ENCODE peak calls at places on chromosomes 5 and 9, in eight cellular contexts. E is tibial artery, B is thoracic aorta, W is neuronal stem cell, S is pancreas, P is sigmoid colon, L is A549, U is Panc1. M is an unnamed sample. For H3K4me1 and H3K9me3, the result is how much of the 10 kb centered on the place peaks cover.

GRCh38 chr5:169753795-169754194 is 116.7 kb downstream of the DOCK2 start:
- DNase-seq in E (no peak), B (no peak), W (no peak), S (no peak), P (no peak), L (no peak), U (no peak), M (no peak)

GRCh38 chr5:71587709-71588532 is 781 bp downstream of the MCCC2 start:
- DNase-seq in E (no peak), B (no peak), W (no peak), S (no peak), P (no peak), L (no peak), U (no peak), M (no peak)

GRCh38 chr9:129140397-129141065 is 29.3 kb downstream of the PTPA start:
- DNase-seq in E (no peak), B (no peak), W (no peak), S (peak), P (peak), L (no peak), U (no peak), M (peak)

GRCh38 chr5:77033338-77033737 is 3.1 kb downstream of the AGGF1 start:
- DNase-seq in E (no peak), B (no peak), W (no peak), S (no peak), P (no peak), L (no peak), U (no peak), M (no peak)

GRCh38 chr5:111707624-111708165 is 49.3 kb downstream of the NREP start:
- DNase-seq in E (no peak), B (no peak), W (no peak), S (no peak), P (no peak), L (no peak), U (no peak), M (no peak)

GRCh38 chr5:175516933-175517823 is 38.8 kb downstream of the SFXN1 start:
- DNase-seq in E (no peak), B (no peak), W (no peak), S (no peak), P (no peak), L (no peak), U (no peak), M (no peak)

GRCh38 chr9:84154320-84154719 is 173.7 kb downstream of the RMI1 start:
- DNase-seq in E (no peak), B (no peak), W (no peak), S (no peak), P (no peak), L (no peak), U (no peak), M (no peak)

GRCh38 chr5:37308796-37309195 is 59.6 kb upstream of the CPLANE1 start:
- DNase-seq in E (no peak), B (no peak), W (no peak), S (no peak), P (no peak), L (no peak), U (no peak), M (no peak)

GRCh38 chr5:83957188-83957587 is 236.5 kb upstream of the HAPLN1 start:
- DNase-seq in E (no peak), B (no peak), W (no peak), S (no peak), P (no peak), L (no peak), U (no peak), M (no peak)

GRCh38 chr5:95410269-95410668 is 19.1 kb downstream of the FAM81B start:
- DNase-seq in E (no peak), B (no peak), W (no peak), S (peak), P (no peak), L (no peak), U (no peak), M (no peak)

GRCh38 chr5:80399553-80400239 is 8.2 kb upstream of the ZFYVE16 start:
- DNase-seq in E (no peak), B (no peak), W (no peak), S (no peak), P (no peak), L (peak), U (peak), M (no peak)

GRCh38 chr5:122743231-122743630 is 31.6 kb upstream of the SNX2 start:
- DNase-seq in E (no peak), B (no peak), W (no peak), S (no peak), P (no peak), L (no peak), U (no peak), M (no peak)

GRCh38 chr9:101705135-101705661 is 33.2 kb downstream of the GRIN3A start:
- DNase-seq in E (no peak), B (no peak), W (peak), S (peak), P (no peak), L (no peak), U (no peak), M (no peak)

GRCh38 chr5:104569621-104570020 is 1007.0 kb upstream of the NUDT12 start:
- DNase-seq in E (no peak), B (no peak), W (no peak), S (no peak), P (no peak), L (no peak), U (no peak), M (peak)

GRCh38 chr5:82348749-82349148 is 70.6 kb upstream of the RPS23 start:
- DNase-seq in E (peak), B (no peak), W (no peak), S (no peak), P (no peak), L (no peak), U (no peak), M (peak)

GRCh38 chr5:177447066-177447610 is 524 bp downstream of the PRR7 start:
- DNase-seq in E (no peak), B (no peak), W (peak), S (peak), P (no peak), L (peak), U (no peak), M (peak)

GRCh38 chr5:179306191-179307005 is 38.9 kb downstream of the ADAMTS2 start:
- DNase-seq in E (peak), B (no peak), W (no peak), S (no peak), P (peak), L (no peak), U (no peak), M (no peak)

GRCh38 chr9:36074870-36075532 is 38.3 kb downstream of the RECK start:
- DNase-seq in E (peak), B (peak), W (no peak), S (peak), P (peak), L (no peak), U (no peak), M (peak)

GRCh38 chr5:157266286-157267007 is 524 bp downstream of the CYFIP2 start:
- DNase-seq in E (no peak), B (no peak), W (peak), S (peak), P (no peak), L (peak), U (no peak), M (no peak)

GRCh38 chr9:78745331-78745730 is 448.4 kb downstream of the PSAT1 start:
- DNase-seq in E (no peak), B (no peak), W (no peak), S (no peak), P (no peak), L (no peak), U (no peak), M (no peak)

GRCh38 chr5:19795218-19795617 is 192.8 kb downstream of the CDH18 start:
- DNase-seq in E (no peak), B (no peak), W (no peak), S (no peak), P (no peak), L (no peak), U (peak), M (peak)

GRCh38 chr9:5920860-5921328 is 30.2 kb downstream of the MLANA start:
- DNase-seq in E (no peak), B (no peak), W (no peak), S (no peak), P (no peak), L (no peak), U (no peak), M (no peak)

GRCh38 chr5:146560205-146560812 is 44.3 kb upstream of the GPR151 start:
- DNase-seq in E (no peak), B (no peak), W (no peak), S (peak), P (no peak), L (no peak), U (no peak), M (peak)

GRCh38 chr5:180290568-180291233 is 1.2 kb downstream of the MAPK9 start:
- DNase-seq in E (no peak), B (no peak), W (no peak), S (peak), P (no peak), L (no peak), U (no peak), M (no peak)

GRCh38 chr9:14769235-14769580 is 46.7 kb upstream of the CER1 start:
- DNase-seq in E (no peak), B (no peak), W (peak), S (no peak), P (no peak), L (no peak), U (peak), M (no peak)

GRCh38 chr5:72523960-72524582 is 16.9 kb upstream of the ZNF366 start:
- DNase-seq in E (no peak), B (no peak), W (no peak), S (no peak), P (no peak), L (no peak), U (peak), M (peak)

GRCh38 chr5:79973511-79973910 is 17.6 kb downstream of the MTX3 start:
- DNase-seq in E (no peak), B (no peak), W (peak), S (no peak), P (no peak), L (no peak), U (no peak), M (peak)

GRCh38 chr5:45695680-45696093 is 493 bp downstream of the HCN1 start:
- DNase-seq in E (no peak), B (no peak), W (no peak), S (peak), P (no peak), L (no peak), U (no peak), M (no peak)

GRCh38 chr9:133460405-133461175 is 812 bp downstream of the CACFD1 start:
- DNase-seq in E (peak), B (no peak), W (peak), S (peak), P (peak), L (peak), U (no peak), M (peak)

GRCh38 chr5:124456244-124456643 is 290.2 kb downstream of the ZNF608 start:
- DNase-seq in E (no peak), B (no peak), W (no peak), S (no peak), P (no peak), L (no peak), U (no peak), M (no peak)

GRCh38 chr5:32745317-32745716 is 34.2 kb downstream of the NPR3 start:
- DNase-seq in E (no peak), B (no peak), W (no peak), S (no peak), P (no peak), L (no peak), U (no peak), M (no peak)

GRCh38 chr5:133225671-133226152 is 173.9 kb downstream of the HSPA4 start:
- DNase-seq in E (no peak), B (no peak), W (no peak), S (peak), P (peak), L (peak), U (no peak), M (no peak)

GRCh38 chr9:34974664-34975063 is 14.9 kb upstream of the DNAJB5 start:
- DNase-seq in E (no peak), B (no peak), W (no peak), S (no peak), P (no peak), L (no peak), U (no peak), M (no peak)

GRCh38 chr5:116174111-116174510 is 89.3 kb downstream of the COMMD10 start:
- DNase-seq in E (no peak), B (no peak), W (no peak), S (no peak), P (no peak), L (no peak), U (no peak), M (no peak)

GRCh38 chr9:26228273-26228672 is 550.0 kb upstream of the TUSC1 start:
- DNase-seq in E (no peak), B (no peak), W (no peak), S (no peak), P (no peak), L (no peak), U (no peak), M (no peak)

GRCh38 chr9:68610016-68610415 is 69.3 kb upstream of the TMEM252 start:
- DNase-seq in E (no peak), B (no peak), W (no peak), S (no peak), P (no peak), L (no peak), U (no peak), M (no peak)

GRCh38 chr5:159802661-159803060 is 113.6 kb upstream of the ADRA1B start:
- DNase-seq in E (no peak), B (no peak), W (no peak), S (no peak), P (no peak), L (no peak), U (no peak), M (no peak)
- H3K4me1 ChIP-seq in E (under half), B (under half), W (under half), S (under half), P (under half), L (under half), U (under half), M (under half)

DNA sequence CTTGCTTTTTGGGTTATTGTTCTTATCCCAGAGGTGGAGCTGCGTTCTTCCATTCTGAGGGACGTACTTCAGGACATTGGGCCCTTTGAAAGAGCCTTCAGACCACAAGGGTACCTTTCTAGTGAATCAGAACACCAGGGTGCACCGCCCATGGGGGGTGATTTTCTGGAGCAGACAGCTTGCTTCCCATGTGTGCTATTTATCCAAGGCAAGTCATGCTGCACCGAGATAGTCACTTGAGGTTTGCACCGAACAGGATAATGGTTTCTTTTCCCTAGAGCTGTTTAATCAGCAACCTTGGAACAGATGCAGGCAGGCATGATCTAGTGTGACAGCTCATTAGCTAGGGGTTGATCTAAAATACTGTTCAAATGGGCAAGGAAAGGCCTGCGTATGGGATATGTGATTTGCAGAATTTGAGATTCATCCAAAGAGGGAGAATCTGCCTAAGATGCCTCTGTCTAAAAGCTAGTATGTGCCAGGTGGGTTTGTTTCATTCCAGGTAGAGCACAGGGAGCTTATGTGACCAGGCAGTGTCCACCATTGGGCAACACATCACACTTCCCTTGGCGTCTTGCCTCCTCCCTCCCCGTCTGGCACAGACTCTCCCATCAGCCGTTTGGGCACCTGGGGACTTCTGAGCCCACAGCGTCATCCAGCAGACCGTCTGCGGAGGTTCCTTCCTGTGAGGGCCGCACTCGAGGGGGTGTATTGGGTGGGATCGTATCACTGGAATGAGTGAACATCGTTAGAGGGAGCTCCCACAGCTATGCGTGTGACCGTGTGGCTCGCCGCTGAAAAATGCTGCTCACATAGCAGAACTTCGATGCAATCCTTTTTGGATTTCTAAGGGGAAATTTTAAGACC is 23.0 kb downstream of the ABL1 start:
- DNase-seq in E (peak), B (peak), W (no peak), S (no peak), P (peak), L (no peak), U (no peak), M (no peak)
- H3K27ac ChIP-seq in E (peak), B (peak), W (no peak), S (no peak), P (peak), L (no peak), U (no peak), M (peak)

GRCh38 chr5:141186897-141187512 is at the start of gene PCDHB9:
- DNase-seq in E (no peak), B (no peak), W (no peak), S (no peak), P (no peak), L (no peak), U (no peak), M (peak)

GRCh38 chr5:141196363-141196762 is 3.1 kb upstream of the PCDHB11 start:
- DNase-seq in E (no peak), B (no peak), W (no peak), S (no peak), P (no peak), L (no peak), U (no peak), M (no peak)

GRCh38 chr5:141192110-141192725 is at the start of gene PCDHB10:
- DNase-seq in E (no peak), B (no peak), W (peak), S (no peak), P (peak), L (no peak), U (no peak), M (peak)
- H3K9me3 ChIP-seq in E (half or more), B (half or more), W (under half), S (under half), P (under half), L (under half), U (under half), M (under half)

DNA sequence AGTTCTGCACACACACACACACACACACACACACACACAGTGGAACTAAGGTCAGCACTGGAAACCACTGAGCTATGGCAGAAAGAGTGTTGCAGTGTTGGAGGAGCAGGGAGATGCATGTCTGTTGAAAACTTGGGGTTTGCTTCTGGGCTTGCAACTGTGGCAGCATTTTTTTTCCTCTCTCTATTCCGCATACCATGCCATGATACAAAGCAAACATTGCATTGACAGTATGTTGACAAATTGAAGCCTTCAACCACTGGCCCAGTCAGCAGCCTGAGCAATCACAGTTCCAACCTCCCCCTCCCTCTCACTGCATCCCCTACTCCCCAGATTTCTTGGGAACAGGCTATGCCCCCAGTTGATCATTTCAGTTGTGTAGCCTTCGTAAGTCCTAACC is 478.1 kb upstream of the WWC1 start:
- DNase-seq in E (no peak), B (no peak), W (no peak), S (no peak), P (no peak), L (no peak), U (no peak), M (no peak)
- H3K4me1 ChIP-seq in E (under half), B (under half), W (under half), S (under half), P (under half), L (under half), U (under half), M (under half)

GRCh38 chr9:136335296-136336155 is 8.2 kb downstream of the GPSM1 start:
- DNase-seq in E (no peak), B (no peak), W (no peak), S (no peak), P (no peak), L (no peak), U (no peak), M (no peak)
- H3K27ac ChIP-seq in E (no peak), B (no peak), W (no peak), S (no peak), P (no peak), L (no peak), U (no peak), M (no peak)

GRCh38 chr5:1057841-1058548 is 49.4 kb downstream of the NKD2 start:
- DNase-seq in E (no peak), B (no peak), W (no peak), S (no peak), P (no peak), L (no peak), U (no peak), M (no peak)

GRCh38 chr5:1060535-1060981 is 51.3 kb downstream of the SLC12A7 start:
- DNase-seq in E (no peak), B (no peak), W (no peak), S (no peak), P (no peak), L (no peak), U (no peak), M (no peak)

GRCh38 chr5:1059884-1060263 is 51.3 kb downstream of the NKD2 start:
- DNase-seq in E (no peak), B (no peak), W (no peak), S (no peak), P (no peak), L (no peak), U (no peak), M (no peak)

GRCh38 chr5:1058549-1058945 is 49.9 kb downstream of the NKD2 start:
- DNase-seq in E (no peak), B (no peak), W (no peak), S (no peak), P (no peak), L (no peak), U (no peak), M (no peak)

DNA sequence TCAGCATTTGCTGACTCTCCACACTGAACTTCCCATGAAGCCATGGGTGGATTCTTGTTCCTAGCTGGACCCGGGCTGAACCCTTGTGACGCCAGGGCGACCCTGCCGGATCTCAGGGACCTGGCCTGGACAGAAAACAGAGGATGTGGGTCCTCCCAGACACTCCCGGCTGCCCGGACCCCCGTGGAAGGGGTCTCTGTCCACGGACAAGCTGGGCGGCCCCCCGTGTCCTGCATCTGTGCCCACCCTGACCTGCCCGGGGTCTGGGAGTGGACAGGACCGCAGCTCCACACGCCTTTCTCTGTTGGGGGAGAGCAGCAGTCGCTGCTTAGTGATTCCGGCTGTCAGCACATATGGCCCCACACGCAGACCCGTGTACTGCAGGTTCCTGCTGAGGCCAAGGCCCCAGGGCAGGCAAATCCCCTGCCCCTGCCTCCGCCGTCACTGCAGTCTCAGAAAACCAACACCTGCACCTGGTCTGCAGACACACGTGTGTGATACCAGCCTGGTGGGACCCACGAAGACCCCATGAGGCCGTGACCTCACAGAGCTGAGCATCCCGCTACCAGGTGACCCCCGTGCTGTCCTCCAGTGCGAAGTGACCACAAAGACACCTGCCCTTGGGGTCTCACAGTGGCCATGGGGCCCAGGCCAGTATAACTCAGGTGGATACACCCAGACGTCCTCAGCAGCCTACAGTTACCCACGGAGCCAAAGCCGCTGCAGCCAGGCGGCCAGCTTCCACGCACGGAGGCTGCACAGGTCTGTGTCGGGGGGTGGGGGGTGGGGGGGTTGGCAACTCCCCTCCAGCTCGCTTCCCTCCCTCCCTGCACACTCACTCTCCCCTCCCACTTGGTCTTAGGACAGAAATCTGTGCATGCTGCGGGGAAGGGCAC is 50.6 kb downstream of the NKD2 start:
- DNase-seq in E (no peak), B (no peak), W (no peak), S (no peak), P (no peak), L (no peak), U (no peak), M (no peak)
- H3K9me3 ChIP-seq in E (under half), B (under half), W (under half), S (under half), P (under half), L (under half), U (under half), M (under half)

GRCh38 chr5:167166696-167167095 is 1124.7 kb upstream of the WWC1 start:
- DNase-seq in E (no peak), B (no peak), W (no peak), S (no peak), P (no peak), L (no peak), U (no peak), M (peak)
- H3K4me1 ChIP-seq in E (under half), B (under half), W (under half), S (under half), P (under half), L (under half), U (under half), M (under half)

M was measured in SJCRH30.